ENCODE peak calls at places on chromosomes 13 and 19, in four cellular contexts. J is K562, M is GM12878, Y is HepG2. Q is an unnamed sample.

GRCh38 chr13:39655041-39655568 is 357 bp upstream of the COG6 start:
- DNase-seq in Y (no peak), M (no peak), J (no peak), Q (no peak)

GRCh38 chr13:107457686-107458085 is 757.6 kb downstream of the LIG4 start:
- DNase-seq in M (no peak), J (no peak), Y (no peak), Q (no peak)

GRCh38 chr13:109600078-109600477 is 186.3 kb downstream of the IRS2 start:
- DNase-seq in J (no peak), Y (no peak), M (no peak), Q (no peak)

GRCh38 chr19:15869109-15869555 is 28.7 kb downstream of the CYP4F2 start:
- DNase-seq in Y (peak), J (peak), M (no peak), Q (peak)

GRCh38 chr13:83378901-83379300 is 503.4 kb downstream of the SLITRK1 start:
- DNase-seq in M (no peak), J (no peak), Y (no peak), Q (no peak)

GRCh38 chr19:32708457-32708856 is 11.1 kb upstream of the TDRD12 start:
- DNase-seq in M (no peak), J (no peak), Y (no peak), Q (no peak)

GRCh38 chr13:97310809-97311436 is 88.8 kb downstream of the MBNL2 start:
- DNase-seq in M (no peak), Y (no peak), J (no peak), Q (no peak)

GRCh38 chr13:111253334-111253872 is 67.0 kb upstream of the TEX29 start:
- DNase-seq in J (no peak), M (no peak), Y (no peak), Q (no peak)

GRCh38 chr13:21925720-21926119 is 254.8 kb downstream of the FGF9 start:
- DNase-seq in M (no peak), Y (no peak), J (no peak), Q (no peak)

GRCh38 chr13:91185294-91185863 is 162.1 kb upstream of the MIR17HG start:
- DNase-seq in Y (peak), J (no peak), M (no peak), Q (no peak)

GRCh38 chr19:9958451-9958850 is 22.1 kb upstream of the OLFM2 start:
- DNase-seq in M (no peak), J (no peak), Y (no peak), Q (no peak)

DNA sequence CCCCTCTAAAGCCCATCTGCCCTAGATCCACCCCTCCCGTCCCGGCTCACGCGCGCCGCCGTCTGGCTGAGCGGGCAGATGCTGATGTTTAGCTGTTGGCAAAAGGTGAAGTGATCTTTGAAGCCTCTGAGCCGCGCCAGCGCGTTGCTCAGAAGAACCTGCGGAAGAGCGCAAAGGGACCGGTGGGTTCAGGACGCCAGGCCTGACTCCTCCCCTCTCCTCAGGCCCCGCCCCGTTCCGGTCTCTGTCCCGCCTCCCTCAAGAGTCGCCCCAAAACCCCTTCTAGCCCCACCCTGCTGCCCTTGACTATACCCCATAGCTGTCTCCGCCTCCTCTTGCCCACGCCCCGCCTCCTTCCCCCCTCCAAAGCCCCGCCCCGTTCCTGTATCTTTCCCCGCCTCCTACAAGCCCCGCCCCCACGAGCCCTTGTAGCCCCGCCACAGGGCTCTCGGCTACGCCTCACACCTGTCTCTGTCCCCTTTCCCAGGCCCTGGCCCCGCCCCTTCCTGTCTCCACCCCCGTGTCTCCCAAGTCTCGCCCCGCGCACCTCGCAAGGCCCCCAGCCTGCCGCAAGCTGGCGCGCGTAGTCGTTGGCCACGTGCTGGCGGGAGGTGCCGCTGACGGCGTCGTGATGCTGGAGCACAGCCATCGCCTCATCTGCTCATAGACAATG is 9.5 kb downstream of the MAN2B1 start:
- DNase-seq in Y (no peak), J (peak), M (no peak), Q (no peak)
- TF ChIP-seq RFX5 in Y (no peak), J (no peak), M (no peak), Q (no peak)

GRCh38 chr19:13847900-13848677 is 28.8 kb upstream of the NANOS3 start:
- DNase-seq in J (no peak), Y (no peak), M (no peak), Q (no peak)

GRCh38 chr19:13848811-13849241 is 28.1 kb upstream of the NANOS3 start:
- DNase-seq in J (no peak), Y (no peak), M (no peak), Q (peak)

GRCh38 chr19:13849277-13849676 is 27.7 kb upstream of the NANOS3 start:
- DNase-seq in M (no peak), Y (no peak), J (no peak), Q (no peak)

GRCh38 chr19:13849991-13850909 is 26.7 kb upstream of the NANOS3 start:
- DNase-seq in J (peak), Y (peak), M (no peak), Q (no peak)

DNA sequence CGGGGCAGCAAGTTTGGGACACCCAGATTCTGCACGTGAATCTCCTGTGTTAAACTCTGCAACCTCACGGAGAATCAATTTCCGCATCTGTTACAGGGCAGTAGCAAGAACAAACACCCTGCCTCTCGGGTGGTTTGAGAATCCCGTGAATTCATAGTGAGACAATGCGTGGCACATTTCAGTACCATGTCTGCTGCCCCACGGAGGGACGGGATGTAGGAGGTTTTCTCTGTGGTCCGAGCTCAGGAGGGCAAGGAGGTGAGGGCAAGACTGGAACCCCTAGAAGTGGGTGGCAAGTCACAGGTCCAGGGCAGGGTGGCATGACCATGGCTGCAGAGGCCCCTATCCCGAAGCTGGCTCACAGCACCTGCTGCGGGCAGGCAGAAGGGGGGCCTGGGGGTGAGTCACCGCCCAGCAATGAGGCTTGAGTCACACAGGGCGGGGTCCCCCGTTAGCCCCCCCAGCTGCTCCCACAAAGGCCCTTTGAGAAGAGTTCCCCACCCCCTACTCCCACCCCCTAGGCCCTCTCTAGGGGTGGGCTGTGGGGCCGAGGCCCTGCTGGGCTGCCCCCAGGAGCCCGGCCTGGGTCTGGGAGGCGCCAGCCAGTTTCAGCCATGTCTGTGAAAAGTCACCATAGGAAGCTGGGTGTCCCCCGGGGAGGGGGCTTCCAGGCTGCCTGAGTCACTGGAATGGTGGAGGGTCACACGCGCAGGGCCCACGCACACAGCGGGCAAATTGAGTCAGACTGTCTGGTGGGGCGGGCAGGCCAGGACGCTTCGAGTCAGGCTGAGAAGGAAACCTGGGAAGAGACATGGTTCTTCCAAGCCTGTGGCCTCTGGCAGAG is 25.8 kb upstream of the NANOS3 start:
- DNase-seq in J (peak), Y (peak), M (no peak), Q (peak)
- TF ChIP-seq ESRRA in J (no peak), Y (no peak), M (no peak), Q (no peak)

GRCh38 chr13:50353651-50354415 is 338.6 kb downstream of the KCNRG start:
- DNase-seq in Y (no peak), M (no peak), J (no peak), Q (no peak)
- TF ChIP-seq RFX5 in Y (no peak), M (no peak), J (no peak), Q (no peak)

GRCh38 chr19:54273811-54274210 is 7.1 kb downstream of the LILRB2 start:
- DNase-seq in M (no peak), Y (no peak), J (no peak), Q (no peak)

GRCh38 chr19:54266133-54266532 is 9.1 kb upstream of the LILRB5 start:
- DNase-seq in J (peak), Y (peak), M (peak), Q (peak)

GRCh38 chr19:54275951-54276350 is 5.0 kb downstream of the LILRB2 start:
- DNase-seq in Y (no peak), M (no peak), J (no peak), Q (no peak)

DNA sequence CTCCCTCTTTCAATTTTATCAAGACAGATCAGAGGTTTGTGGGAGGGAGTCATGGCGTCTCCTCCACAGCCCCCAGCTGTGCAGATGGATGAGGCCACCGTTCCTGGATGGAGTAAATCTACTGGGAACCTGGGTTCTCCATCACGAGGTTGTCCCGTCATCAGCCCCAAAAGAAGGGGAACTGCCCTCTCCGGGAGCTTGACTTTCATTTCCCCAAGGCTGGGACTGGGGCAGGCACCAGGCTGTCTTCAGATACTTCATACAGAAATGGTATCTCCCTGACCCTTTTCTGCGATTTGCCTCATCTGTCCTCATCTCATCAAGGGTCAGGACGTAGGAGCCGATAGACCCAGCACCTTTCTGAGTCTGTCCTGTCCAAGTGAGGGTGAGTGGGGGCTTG is 9.8 kb downstream of the LILRB2 start:
- DNase-seq in J (no peak), M (no peak), Y (no peak), Q (no peak)
- TF ChIP-seq ESRRA in J (no peak), M (no peak), Y (no peak), Q (no peak)

GRCh38 chr19:49688531-49689132 is 762 bp upstream of the ADM5 start:
- DNase-seq in Y (no peak), M (no peak), J (no peak), Q (no peak)

GRCh38 chr19:49690073-49690655 is 752 bp upstream of the CPT1C start:
- DNase-seq in J (no peak), M (no peak), Y (no peak), Q (no peak)

GRCh38 chr19:49687566-49688316 is 1.7 kb upstream of the ADM5 start:
- DNase-seq in J (no peak), M (no peak), Y (no peak), Q (no peak)

GRCh38 chr19:49690656-49691242 is at the start of gene CPT1C:
- DNase-seq in M (no peak), Y (no peak), J (no peak), Q (no peak)

GRCh38 chr19:49689133-49690072 is at the start of gene ADM5:
- DNase-seq in M (no peak), Y (no peak), J (no peak), Q (no peak)
- TF ChIP-seq RFX5 in M (no peak), Y (no peak), J (no peak), Q (no peak)

DNA sequence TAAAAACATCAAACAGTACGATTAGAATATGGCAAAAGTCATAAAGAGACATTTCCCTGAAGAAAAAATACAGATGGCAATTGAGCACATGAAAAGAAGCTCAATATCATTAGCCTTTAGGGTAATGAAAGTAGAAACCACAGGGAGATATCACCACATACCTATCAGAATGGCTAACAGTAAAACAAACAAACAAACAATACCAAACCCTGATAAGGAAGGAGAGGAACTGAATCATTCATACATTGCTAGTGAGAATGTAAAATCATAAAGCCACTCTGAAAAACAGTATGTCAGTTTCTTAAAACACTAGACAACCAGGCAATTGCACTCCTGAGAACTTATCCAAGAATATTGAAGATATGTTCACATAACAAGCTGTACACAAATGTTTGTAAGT is 1342.5 kb upstream of the SLC10A2 start:
- DNase-seq in Y (no peak), M (no peak), J (no peak), Q (no peak)
- TF ChIP-seq ESRRA in Y (no peak), M (no peak), J (no peak), Q (no peak)

GRCh38 chr19:19527674-19528625 is 761 bp upstream of the YJEFN3 start:
- DNase-seq in Y (no peak), J (no peak), M (no peak), Q (no peak)

GRCh38 chr19:19530423-19530804 is 1.7 kb downstream of the YJEFN3 start:
- DNase-seq in J (no peak), M (no peak), Y (no peak), Q (no peak)

GRCh38 chr19:19527371-19527656 is 1.4 kb upstream of the YJEFN3 start:
- DNase-seq in M (no peak), J (no peak), Y (no peak), Q (no peak)

GRCh38 chr19:19529783-19530422 is 1.2 kb downstream of the YJEFN3 start:
- DNase-seq in M (no peak), J (no peak), Y (no peak), Q (no peak)

GRCh38 chr19:19528721-19529490 is at the start of gene YJEFN3:
- DNase-seq in Y (no peak), J (no peak), M (no peak), Q (no peak)
- TF ChIP-seq RFX5 in Y (no peak), J (no peak), M (no peak), Q (no peak)